ENCODE peak calls at places on chromosomes 5 and 9, in ten cellular contexts. S is HFF-Myc; H is transverse colon; N is CD8-positive, alpha-beta T cell; W is right atrium auricular region; V is GM23338; J is AG09309; K is osteocyte; Q is cardiac muscle cell; F is suprapubic skin. X is an unnamed sample.

GRCh38 chr5:107806705-107807104 is 136.0 kb upstream of the EFNA5 start:
- DNase-seq in S (no peak), H (no peak), N (no peak), W (no peak), V (no peak), J (no peak), K (no peak), Q (peak), F (no peak), X (no peak)

GRCh38 chr5:15577831-15578230 is 77.9 kb downstream of the FBXL7 start:
- DNase-seq in S (no peak), H (no peak), N (no peak), W (no peak), V (no peak), J (no peak), K (no peak), Q (no peak), F (no peak), X (no peak)

GRCh38 chr9:68728731-68729130 is 23.7 kb downstream of the PIP5K1B start:
- DNase-seq in S (no peak), H (no peak), N (no peak), W (no peak), V (no peak), J (no peak), K (no peak), Q (no peak), F (no peak), X (no peak)

GRCh38 chr9:127116946-127117345 is 5.5 kb downstream of the ANGPTL2 start:
- DNase-seq in S (no peak), H (no peak), N (no peak), W (no peak), V (no peak), J (no peak), K (no peak), Q (no peak), F (no peak), X (no peak)

GRCh38 chr5:107395632-107396350 is 274.9 kb downstream of the EFNA5 start:
- DNase-seq in S (no peak), H (no peak), N (no peak), W (no peak), V (no peak), J (no peak), K (no peak), Q (no peak), F (no peak), X (no peak)

GRCh38 chr5:131019601-131020315 is 145.3 kb downstream of the HINT1 start:
- DNase-seq in S (no peak), H (peak), N (no peak), W (no peak), V (no peak), J (no peak), K (no peak), Q (no peak), F (no peak), X (no peak)

GRCh38 chr5:180291943-180292831 is at the start of gene MAPK9:
- DNase-seq in S (no peak), H (peak), N (peak), W (peak), V (peak), J (peak), K (peak), Q (peak), F (peak), X (peak)

GRCh38 chr9:18596920-18597319 is 123.0 kb downstream of the ADAMTSL1 start:
- DNase-seq in S (no peak), H (no peak), N (no peak), W (no peak), V (no peak), J (peak), K (no peak), Q (peak), F (no peak), X (no peak)

GRCh38 chr5:173514666-173515065 is 101.8 kb downstream of the BOD1 start:
- DNase-seq in S (no peak), H (no peak), N (no peak), W (no peak), V (no peak), J (no peak), K (peak), Q (no peak), F (no peak), X (no peak)

GRCh38 chr5:173515526-173515925 is 100.9 kb downstream of the BOD1 start:
- DNase-seq in S (peak), H (no peak), N (no peak), W (no peak), V (no peak), J (peak), K (no peak), Q (peak), F (no peak), X (no peak)

GRCh38 chr5:173517648-173518047 is 98.8 kb downstream of the BOD1 start:
- DNase-seq in S (no peak), H (no peak), N (no peak), W (no peak), V (peak), J (no peak), K (no peak), Q (no peak), F (no peak), X (no peak)

GRCh38 chr5:173512637-173513435 is 103.6 kb downstream of the BOD1 start:
- DNase-seq in S (no peak), H (no peak), N (no peak), W (no peak), V (no peak), J (no peak), K (no peak), Q (no peak), F (no peak), X (no peak)

DNA sequence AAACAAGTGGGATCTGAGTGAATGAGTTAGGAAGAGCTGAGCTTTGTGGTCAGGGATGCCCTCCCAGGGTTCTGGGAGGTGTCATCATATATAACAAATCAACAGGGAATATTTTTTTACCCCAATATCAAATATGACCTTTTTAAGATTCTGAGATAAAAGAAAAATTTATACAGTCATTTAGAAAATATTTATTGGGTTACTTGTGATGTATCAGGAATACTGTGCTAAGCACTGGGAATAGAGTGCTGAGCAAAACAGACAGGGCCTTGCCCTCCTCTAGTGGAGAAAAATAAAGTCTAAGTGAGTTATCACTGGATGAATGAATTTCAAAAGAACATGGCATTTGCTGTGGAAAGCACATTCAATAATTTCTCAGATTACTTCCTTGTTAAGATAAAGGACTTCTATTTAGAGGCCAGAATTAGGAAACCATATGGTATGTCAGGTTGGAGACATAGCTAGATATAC is 102.9 kb downstream of the BOD1 start:
- DNase-seq in S (no peak), H (no peak), N (no peak), W (no peak), V (no peak), J (peak), K (no peak), Q (peak), F (no peak), X (no peak)
- TF ChIP-seq CTCF in S (no peak), H (no peak), N (no peak), W (no peak), V (no peak), J (peak), K (peak), Q (no peak), F (no peak), X (no peak)

DNA sequence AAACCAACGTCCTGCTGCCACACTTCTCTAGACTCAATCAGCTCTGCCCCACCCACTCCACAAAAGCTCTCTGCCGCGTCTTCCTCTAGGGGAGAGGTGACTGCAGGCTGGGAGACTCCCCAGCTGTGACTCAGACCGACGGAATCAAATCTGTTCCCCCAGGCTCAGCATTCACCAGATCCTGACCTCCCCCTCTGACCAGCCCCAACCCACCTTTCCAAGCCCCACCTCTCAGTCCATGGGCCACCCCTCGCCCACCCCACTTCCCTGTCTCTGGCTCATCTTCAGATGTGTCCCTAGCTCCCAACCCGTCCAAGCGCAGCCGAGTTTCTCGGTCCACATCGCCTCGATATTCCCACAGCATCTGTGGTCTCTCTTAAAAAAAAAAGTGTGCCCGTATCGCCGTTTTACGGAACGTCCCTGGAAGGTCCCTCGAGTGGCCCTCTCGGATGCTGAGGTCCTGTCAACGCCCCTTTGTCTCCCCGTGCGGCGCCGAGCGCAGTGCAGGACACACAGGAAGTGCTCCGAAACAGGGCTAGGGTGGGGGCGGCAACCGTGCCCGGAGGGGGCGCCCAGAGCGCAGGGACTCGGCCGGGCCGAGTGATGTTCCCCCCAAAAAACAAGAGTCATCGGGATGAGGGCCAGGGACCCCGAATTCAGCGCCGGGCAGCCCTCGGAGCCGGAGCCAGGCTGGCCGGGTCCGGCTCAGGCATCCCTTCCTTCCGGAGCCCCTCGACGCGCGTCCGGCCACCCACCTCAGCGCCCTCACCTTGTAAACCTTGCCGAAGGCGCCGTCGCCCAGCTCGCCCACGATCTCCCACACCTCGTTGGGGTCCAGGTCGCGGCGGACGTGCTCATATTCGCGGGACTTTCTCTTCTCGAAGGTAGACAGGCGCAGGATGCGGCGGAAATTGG is 649 bp downstream of the STK10 start:
- DNase-seq in S (no peak), H (peak), N (no peak), W (peak), V (peak), J (no peak), K (no peak), Q (peak), F (peak), X (no peak)
- TF ChIP-seq CTCF in S (no peak), H (no peak), N (no peak), W (no peak), V (no peak), J (no peak), K (no peak), Q (no peak), F (no peak), X (no peak)

GRCh38 chr5:173626501-173626812 is 10.0 kb upstream of the BOD1 start:
- DNase-seq in S (no peak), H (no peak), N (no peak), W (no peak), V (no peak), J (no peak), K (no peak), Q (no peak), F (no peak), X (no peak)

GRCh38 chr5:173625686-173626500 is 9.4 kb upstream of the BOD1 start:
- DNase-seq in S (no peak), H (no peak), N (no peak), W (no peak), V (no peak), J (no peak), K (no peak), Q (no peak), F (no peak), X (no peak)

GRCh38 chr5:173628501-173628900 is 12.1 kb upstream of the BOD1 start:
- DNase-seq in S (no peak), H (no peak), N (no peak), W (no peak), V (no peak), J (no peak), K (no peak), Q (no peak), F (no peak), X (no peak)

GRCh38 chr5:173627860-173628392 is 11.5 kb upstream of the BOD1 start:
- DNase-seq in S (no peak), H (no peak), N (no peak), W (no peak), V (peak), J (no peak), K (no peak), Q (no peak), F (no peak), X (no peak)

DNA sequence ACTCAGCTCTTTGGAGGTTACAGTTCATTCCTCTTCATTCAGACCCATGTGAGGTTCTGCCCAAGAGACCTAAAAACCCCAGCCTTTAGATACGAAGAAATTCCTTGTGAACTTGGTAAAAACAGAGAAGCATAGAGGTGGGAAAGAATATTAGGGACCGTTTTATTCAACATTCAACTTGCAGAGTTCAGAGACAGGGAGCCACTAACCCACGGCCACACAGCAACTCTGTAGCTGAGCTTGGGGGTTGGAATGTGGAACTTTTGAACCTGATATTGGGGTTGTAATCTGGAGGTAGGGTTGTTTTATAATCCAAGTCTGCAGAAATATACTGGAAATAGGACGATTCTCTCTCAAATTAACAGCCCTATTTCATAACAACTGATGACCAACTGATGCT is 10.8 kb upstream of the BOD1 start:
- DNase-seq in S (no peak), H (no peak), N (no peak), W (no peak), V (no peak), J (no peak), K (no peak), Q (no peak), F (no peak), X (no peak)
- TF ChIP-seq CTCF in S (no peak), H (no peak), N (no peak), W (no peak), V (no peak), J (no peak), K (no peak), Q (no peak), F (no peak), X (no peak)

GRCh38 chr5:135217669-135218485 is 181.2 kb downstream of the MACROH2A1 start:
- DNase-seq in S (no peak), H (no peak), N (no peak), W (peak), V (peak), J (no peak), K (peak), Q (no peak), F (peak), X (no peak)
- TF ChIP-seq CTCF in S (peak), H (no peak), N (no peak), W (no peak), V (peak), J (no peak), K (no peak), Q (no peak), F (no peak), X (peak)

DNA sequence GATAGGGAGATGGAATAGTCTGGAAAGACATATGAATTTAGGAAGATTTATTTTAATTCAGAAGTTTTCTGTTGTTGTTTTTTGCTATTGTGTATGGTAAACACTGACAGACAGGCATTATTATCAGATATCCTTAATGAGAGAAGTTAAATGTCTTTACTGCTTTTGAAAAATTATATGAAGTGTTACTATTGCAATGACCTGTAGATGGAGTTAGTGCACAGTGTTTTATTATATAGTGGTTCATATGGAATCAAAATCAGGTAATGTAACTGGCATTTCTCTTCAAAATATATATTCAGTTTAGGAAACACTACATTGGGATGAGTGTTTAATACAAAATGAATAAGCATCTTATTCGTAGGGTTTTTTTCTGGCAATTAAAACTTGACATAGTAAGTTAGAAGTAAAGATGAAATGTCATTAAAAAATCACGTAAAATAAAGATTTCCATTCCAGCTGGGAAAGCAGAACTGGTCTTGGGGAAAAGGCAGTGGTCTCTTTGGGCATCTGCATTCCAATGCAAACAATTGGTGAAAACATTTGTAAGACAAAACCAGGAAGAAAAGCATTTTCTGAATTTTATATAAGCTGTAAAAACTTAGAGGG is 3.9 kb downstream of the GABRA1 start:
- DNase-seq in S (no peak), H (no peak), N (no peak), W (no peak), V (peak), J (no peak), K (no peak), Q (peak), F (no peak), X (no peak)
- TF ChIP-seq CTCF in S (no peak), H (no peak), N (no peak), W (no peak), V (no peak), J (no peak), K (peak), Q (peak), F (no peak), X (peak)

GRCh38 chr9:98538203-98538602 is 170.5 kb downstream of the GABBR2 start:
- DNase-seq in S (no peak), H (no peak), N (no peak), W (no peak), V (peak), J (no peak), K (no peak), Q (no peak), F (no peak), X (no peak)
- TF ChIP-seq CTCF in S (peak), H (no peak), N (no peak), W (no peak), V (peak), J (no peak), K (no peak), Q (peak), F (no peak), X (no peak)

X was measured in progenitor cell of endocrine pancreas.